ENCODE peak calls at places on chromosome 15, in eight cellular contexts. A is stimulated activated CD4-positive, alpha-beta T cell treated with anti-CD3 and anti-CD28 coated beads, Interleukin-1b, Interleukin-23, amount 100 ng/mL, for 1 hour; D is iPS-NIHi11; O is AG08396; B is cardiac fibroblast; P is HTR-8/SVneo; U is heart left ventricle; N is hippocampal formation. C is an unnamed sample.

GRCh38 chr15:52609593-52609992 is 40.8 kb upstream of the ARPP19 start:
- DNase-seq in A (no peak), D (no peak), O (no peak), B (no peak), P (no peak), U (no peak), N (no peak), C (no peak)

GRCh38 chr15:95511680-95512079 is 818.8 kb upstream of the NR2F2 start:
- DNase-seq in A (no peak), D (no peak), O (no peak), B (peak; percentile 67), P (no peak), U (no peak), N (no peak), C (no peak)

GRCh38 chr15:79408041-79408440 is 24.1 kb upstream of the MINAR1 start:
- DNase-seq in A (no peak), D (no peak), O (no peak), B (no peak), P (no peak), U (no peak), N (no peak), C (no peak)

GRCh38 chr15:82540984-82541431 is 751 bp upstream of the RPS17 start:
- DNase-seq in A (no peak), D (peak; percentile 45), O (peak; percentile 26), B (no peak), P (peak; percentile 20), U (no peak), N (no peak), C (peak; percentile 26)

GRCh38 chr15:31226011-31226410 is 100.6 kb upstream of the KLF13 start:
- DNase-seq in A (no peak), D (no peak), O (no peak), B (no peak), P (no peak), U (no peak), N (no peak), C (no peak)

GRCh38 chr15:65583701-65584100 is 27.2 kb downstream of the INTS14 start:
- DNase-seq in A (no peak), D (no peak), O (no peak), B (peak; percentile 46), P (no peak), U (no peak), N (no peak), C (peak; percentile 34)

GRCh38 chr15:50883903-50884302 is 24.6 kb upstream of the AP4E1 start:
- DNase-seq in A (no peak), D (no peak), O (no peak), B (peak; percentile 79), P (peak; percentile 31), U (no peak), N (no peak), C (no peak)

GRCh38 chr15:72790302-72790955 is 6.9 kb upstream of the ADPGK start:
- DNase-seq in A (no peak), D (no peak), O (no peak), B (peak; percentile 70), P (no peak), U (no peak), N (no peak), C (no peak)

GRCh38 chr15:60573936-60574335 is 95.0 kb upstream of the ICE2 start:
- DNase-seq in A (no peak), D (no peak), O (no peak), B (no peak), P (no peak), U (no peak), N (no peak), C (no peak)

GRCh38 chr15:45331977-45332376 is 46.4 kb downstream of the GATM start:
- DNase-seq in A (no peak), D (no peak), O (no peak), B (no peak), P (no peak), U (peak; percentile 28), N (no peak), C (no peak)

GRCh38 chr15:76340198-76340801 is 3.7 kb downstream of the ISL2 start:
- DNase-seq in A (no peak), D (no peak), O (peak; percentile 60), B (peak; percentile 57), P (no peak), U (no peak), N (no peak), C (peak; percentile 43)

GRCh38 chr15:101003706-101004105 is 84.5 kb downstream of the LRRK1 start:
- DNase-seq in A (no peak), D (no peak), O (no peak), B (no peak), P (no peak), U (no peak), N (no peak), C (no peak)

GRCh38 chr15:61130945-61131597 is 98.0 kb downstream of the RORA start:
- DNase-seq in A (no peak), D (no peak), O (no peak), B (no peak), P (no peak), U (no peak), N (no peak), C (no peak)

GRCh38 chr15:24919446-24919845 is 35.3 kb upstream of the SNRPN start:
- DNase-seq in A (no peak), D (no peak), O (no peak), B (no peak), P (no peak), U (no peak), N (no peak), C (no peak)

GRCh38 chr15:52463638-52464037 is 65.0 kb downstream of the MYO5A start:
- DNase-seq in A (no peak), D (no peak), O (no peak), B (peak; percentile 39), P (no peak), U (no peak), N (no peak), C (no peak)

GRCh38 chr15:31328999-31329639 is 2.5 kb downstream of the KLF13 start:
- DNase-seq in A (no peak), D (peak; percentile 50), O (no peak), B (no peak), P (no peak), U (no peak), N (no peak), C (no peak)

GRCh38 chr15:90413411-90414379 is 25.7 kb downstream of the IQGAP1 start:
- DNase-seq in A (no peak), D (no peak), O (no peak), B (peak; percentile 64), P (no peak), U (no peak), N (no peak), C (no peak)

GRCh38 chr15:78073026-78073425 is 4.5 kb downstream of the TBC1D2B start:
- DNase-seq in A (no peak), D (no peak), O (no peak), B (no peak), P (no peak), U (no peak), N (no peak), C (no peak)

GRCh38 chr15:66702770-66703539 is 919 bp downstream of the SMAD6 start:
- DNase-seq in A (no peak), D (no peak), O (no peak), B (peak; percentile 31), P (no peak), U (no peak), N (no peak), C (no peak)

C was measured in GM12891.